ENCODE peak calls at places on chromosomes 3 and 15, in eight cellular contexts. N, F, L, O, U, P, C and B are unnamed samples.

GRCh38 chr3:136862953-136863352 is 945 bp downstream of the NCK1 start:
- DNase-seq in L (no peak), P (no peak), C (no peak), N (no peak), U (no peak), O (no peak), F (no peak), B (no peak)

GRCh38 chr3:113117511-113118302 is 93.7 kb upstream of the BOC start:
- DNase-seq in N (no peak), F (peak), U (no peak), P (no peak), L (no peak), C (peak), O (peak), B (no peak)

GRCh38 chr15:99410477-99410876 is 155.3 kb upstream of the MEF2A start:
- DNase-seq in L (no peak), N (no peak), O (no peak), C (no peak), P (no peak), U (no peak), F (no peak), B (no peak)

GRCh38 chr3:155805204-155805801 is 775 bp downstream of the C3orf33 start:
- DNase-seq in O (peak), L (peak), C (no peak), U (peak), P (peak), N (no peak), F (peak), B (no peak)

GRCh38 chr3:129892486-129892856 is 1.0 kb downstream of the TMCC1 start:
- DNase-seq in L (no peak), F (no peak), C (no peak), O (no peak), N (no peak), U (peak), P (no peak), B (no peak)

GRCh38 chr15:26017665-26018064 is 154.5 kb upstream of the ATP10A start:
- DNase-seq in O (no peak), P (no peak), L (no peak), N (no peak), C (no peak), U (no peak), F (no peak), B (no peak)

GRCh38 chr3:194367992-194368841 is 1.3 kb downstream of the LRRC15 start:
- DNase-seq in C (peak), O (peak), N (no peak), P (no peak), F (peak), L (no peak), U (no peak), B (no peak)

GRCh38 chr15:80934761-80935221 is 54.8 kb downstream of the MESD start:
- DNase-seq in C (peak), O (peak), L (no peak), F (peak), U (no peak), N (no peak), P (no peak), B (no peak)

GRCh38 chr3:71568217-71568616 is 15.3 kb downstream of the FOXP1 start:
- DNase-seq in C (no peak), L (no peak), P (no peak), U (peak), F (no peak), O (no peak), N (no peak), B (no peak)

GRCh38 chr3:43870110-43870509 is 179.4 kb downstream of the ABHD5 start:
- DNase-seq in F (peak), L (no peak), O (peak), P (no peak), N (no peak), C (peak), U (no peak), B (peak)

GRCh38 chr3:47324278-47324865 is 41.6 kb downstream of the KLHL18 start:
- DNase-seq in C (peak), L (no peak), N (no peak), O (peak), P (peak), F (peak), U (peak), B (no peak)

GRCh38 chr15:91534235-91534634 is 319.3 kb upstream of the SLCO3A1 start:
- DNase-seq in F (no peak), O (no peak), C (no peak), P (no peak), U (no peak), N (no peak), L (no peak), B (no peak)

GRCh38 chr15:32656091-32656860 is 14.8 kb downstream of the SCG5 start:
- DNase-seq in U (no peak), L (no peak), P (no peak), F (no peak), C (no peak), N (no peak), O (no peak), B (no peak)

GRCh38 chr3:10455515-10455914 is 49.9 kb downstream of the ATP2B2 start:
- DNase-seq in U (no peak), F (no peak), N (no peak), O (no peak), P (no peak), C (no peak), L (no peak), B (no peak)

GRCh38 chr3:168424059-168424765 is 328.5 kb upstream of the GOLIM4 start:
- DNase-seq in U (no peak), C (peak), N (no peak), L (no peak), O (no peak), F (peak), P (no peak), B (no peak)

GRCh38 chr3:114498779-114499370 is 205.0 kb downstream of the TIGIT start:
- DNase-seq in F (peak), U (no peak), P (no peak), L (no peak), N (no peak), C (peak), O (peak), B (peak)

DNA sequence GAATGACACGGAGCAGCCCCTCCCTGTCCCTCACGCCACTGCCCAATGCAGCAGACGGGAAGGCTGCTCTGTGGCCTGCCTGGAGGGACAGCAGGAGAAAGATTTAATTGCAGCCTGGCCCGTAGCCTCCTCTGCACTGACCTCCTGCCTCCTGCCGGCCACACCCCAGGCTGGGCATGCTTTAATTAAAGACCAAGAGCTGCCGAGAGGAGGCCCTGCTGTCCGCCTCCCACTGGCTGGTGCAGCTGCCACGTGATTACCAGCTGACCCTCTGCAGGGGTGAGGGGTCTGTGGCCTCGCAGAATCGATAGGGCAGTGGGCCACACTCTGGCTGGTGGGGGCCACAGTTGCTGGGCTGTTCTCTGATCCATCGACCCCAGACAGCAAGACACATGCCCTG is 100.2 kb upstream of the PRR23E start:
- DNase-seq in O (no peak), P (peak), N (no peak), U (no peak), L (peak), F (no peak), C (no peak), B (no peak)
- TF ChIP-seq CTCF in O (no peak), P (no peak), N (no peak), U (no peak), L (no peak), F (no peak), C (no peak), B (no peak)

DNA sequence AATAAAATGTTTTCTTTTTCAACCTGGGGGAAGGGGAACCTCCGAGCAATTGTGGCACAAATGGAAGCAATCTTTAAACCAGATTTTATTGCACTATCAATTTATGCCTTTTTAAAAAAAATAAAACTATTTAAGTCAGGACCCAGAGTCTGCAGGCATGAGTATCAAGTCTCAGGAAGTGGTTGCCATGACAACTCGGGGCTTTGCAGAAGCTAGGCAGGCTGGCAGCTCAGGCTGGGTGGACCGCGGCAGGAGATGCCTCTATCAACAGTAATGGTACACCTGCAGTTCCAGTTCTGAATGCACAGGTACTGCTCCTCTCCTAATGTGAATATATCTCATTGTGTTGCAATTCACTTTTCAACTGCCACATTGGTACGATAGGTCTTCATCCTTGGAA is 447.7 kb downstream of the GABRG3 start:
- DNase-seq in C (no peak), L (no peak), F (peak), P (no peak), O (no peak), N (no peak), U (peak), B (no peak)
- H3K4me3 ChIP-seq in C (no peak), L (no peak), F (no peak), P (no peak), O (no peak), N (no peak), U (no peak), B (no peak)

DNA sequence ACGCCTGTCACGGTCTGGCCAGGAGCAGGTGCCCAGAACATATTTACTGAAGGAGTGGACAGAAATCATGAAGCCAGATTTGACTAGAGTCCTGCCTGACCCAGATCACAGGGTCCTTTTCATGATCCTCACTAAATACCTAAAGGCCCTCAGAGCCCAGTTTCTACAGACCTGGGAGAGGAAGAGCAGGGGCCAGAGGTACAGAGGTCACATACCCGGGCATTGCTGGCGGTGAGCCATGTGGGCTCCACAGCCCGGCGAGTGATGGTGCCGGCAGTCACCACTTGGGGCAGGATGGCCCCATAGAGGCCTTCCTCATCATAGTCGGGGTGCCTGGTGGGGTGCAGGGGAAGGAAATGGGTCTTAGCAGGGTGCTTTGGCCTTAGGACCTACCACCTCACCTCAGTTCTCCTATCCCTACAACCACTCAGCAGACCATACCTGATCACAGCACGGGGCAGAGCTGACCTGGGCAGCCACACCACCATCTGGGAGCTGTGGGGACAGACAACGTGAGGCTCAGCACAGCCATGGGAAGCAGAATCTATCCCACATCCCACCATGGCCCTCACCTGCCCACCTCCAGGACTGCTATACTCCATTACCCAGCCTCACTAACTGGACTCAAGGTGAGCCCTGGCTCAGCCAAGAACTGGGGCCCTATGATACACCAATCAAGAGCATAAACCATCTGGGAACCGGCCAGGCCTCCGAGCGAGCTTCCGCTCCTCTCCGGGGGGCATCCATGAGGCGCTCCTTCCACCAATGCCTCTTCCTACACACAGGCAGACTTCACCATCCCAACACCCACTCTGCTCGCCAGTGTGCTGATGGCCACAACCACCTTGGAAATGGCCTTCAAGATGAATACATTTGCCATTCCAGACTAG is 12.9 kb downstream of the POLG start:
- DNase-seq in N (no peak), C (no peak), L (peak), P (no peak), F (no peak), U (no peak), O (no peak), B (no peak)
- TF ChIP-seq CTCF in N (no peak), C (no peak), L (no peak), P (no peak), F (no peak), U (peak), O (no peak), B (peak)

DNA sequence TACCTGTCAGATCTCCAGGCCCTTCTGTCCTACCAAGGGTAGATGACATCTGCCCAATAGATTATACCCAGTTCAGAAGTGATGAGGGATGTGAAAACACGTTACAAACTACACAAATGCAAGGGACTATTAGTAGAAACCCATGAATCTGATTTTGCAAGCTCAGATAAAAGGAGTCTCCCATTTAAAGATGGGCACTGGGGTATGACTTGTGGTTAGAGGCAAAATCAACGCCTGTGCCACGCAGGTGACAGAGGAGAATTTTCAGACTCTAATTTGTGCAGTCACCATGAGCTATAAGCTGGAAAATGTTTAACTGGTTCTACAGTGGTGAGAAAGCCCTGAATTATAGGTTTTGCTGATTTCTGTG is 184.4 kb upstream of the LPP start:
- DNase-seq in O (no peak), P (no peak), C (no peak), F (no peak), N (no peak), U (no peak), L (no peak), B (no peak)
- H3K4me3 ChIP-seq in O (no peak), P (no peak), C (no peak), F (no peak), N (no peak), U (no peak), L (no peak), B (no peak)

GRCh38 chr3:49859576-49860305 is 3.4 kb upstream of the TRAIP start:
- DNase-seq in F (no peak), C (no peak), O (no peak), N (no peak), P (no peak), U (no peak), L (no peak), B (peak)

GRCh38 chr3:49855662-49856061 is 702 bp downstream of the TRAIP start:
- DNase-seq in F (no peak), O (no peak), U (no peak), C (no peak), N (no peak), L (no peak), P (no peak), B (no peak)

GRCh38 chr3:49856181-49857005 is at the start of gene TRAIP:
- DNase-seq in O (peak), L (peak), F (peak), C (peak), P (peak), U (peak), N (peak), B (peak)
- TF ChIP-seq CTCF in O (no peak), L (no peak), F (no peak), C (no peak), P (no peak), U (peak), N (no peak), B (no peak)

GRCh38 chr3:183265157-183265642 is 12.1 kb downstream of the B3GNT5 start:
- DNase-seq in N (no peak), C (peak), U (no peak), P (no peak), F (peak), O (peak), L (peak), B (no peak)
- H3K4me3 ChIP-seq in N (no peak), C (peak), U (no peak), P (no peak), F (no peak), O (no peak), L (peak), B (no peak)

GRCh38 chr15:85010472-85011209 is 29.0 kb downstream of the PDE8A start:
- DNase-seq in P (no peak), U (no peak), N (no peak), O (peak), L (no peak), F (no peak), C (no peak), B (no peak)
- TF ChIP-seq CTCF in P (no peak), U (no peak), N (no peak), O (no peak), L (peak), F (no peak), C (no peak), B (peak)